ENCODE peak calls at places on chromosomes 1 and 21, in eight cellular contexts. Q, P, E, X, Y, N, O and W are unnamed samples.
A peak's percentile ranks its signal among the peaks of the same experiment; 100 is the strongest.

GRCh38 chr1:2878591-2878990 is 77.1 kb upstream of the TTC34 start:
- DNase-seq in Q (no peak), P (no peak), E (no peak), X (no peak), Y (no peak), N (no peak), O (no peak), W (no peak)

GRCh38 chr1:59292557-59292956 is 4.3 kb upstream of the FGGY start:
- DNase-seq in Q (peak; percentile 57), P (no peak), E (peak; percentile 39), X (no peak), Y (peak; percentile 28), N (peak; percentile 71), O (peak; percentile 94), W (peak; percentile 79)

GRCh38 chr21:27631471-27631870 is 664.6 kb upstream of the ADAMTS5 start:
- DNase-seq in Q (no peak), P (no peak), E (no peak), X (no peak), Y (no peak), N (no peak), O (peak; percentile 26), W (no peak)

GRCh38 chr21:19507682-19508260 is 1104.2 kb upstream of the TMPRSS15 start:
- DNase-seq in Q (no peak), P (no peak), E (no peak), X (peak; percentile 53), Y (no peak), N (peak; percentile 1), O (peak; percentile 2), W (no peak)

GRCh38 chr1:23193391-23194118 is 23.7 kb downstream of the HTR1D start:
- DNase-seq in Q (no peak), P (no peak), E (no peak), X (no peak), Y (no peak), N (no peak), O (no peak), W (no peak)

GRCh38 chr1:44030606-44031050 is 634 bp downstream of the SLC6A9 start:
- DNase-seq in Q (peak; percentile 40), P (no peak), E (peak; percentile 31), X (peak; percentile 90), Y (peak; percentile 53), N (peak; percentile 27), O (peak; percentile 48), W (peak; percentile 73)

GRCh38 chr1:83692524-83693336 is 306.2 kb downstream of the TTLL7 start:
- DNase-seq in Q (no peak), P (no peak), E (no peak), X (peak; percentile 94), Y (peak; percentile 25), N (no peak), O (peak; percentile 25), W (peak; percentile 71)

GRCh38 chr1:26287033-26287711 is 7.3 kb downstream of the SH3BGRL3 start:
- DNase-seq in Q (peak; percentile 69), P (no peak), E (peak; percentile 70), X (no peak), Y (no peak), N (peak; percentile 30), O (no peak), W (no peak)

GRCh38 chr1:54601730-54602129 is 21.6 kb downstream of the FAM151A start:
- DNase-seq in Q (no peak), P (no peak), E (no peak), X (no peak), Y (no peak), N (no peak), O (no peak), W (no peak)

GRCh38 chr1:245698860-245699259 is 544.1 kb downstream of the KIF26B start:
- DNase-seq in Q (no peak), P (no peak), E (no peak), X (no peak), Y (no peak), N (no peak), O (no peak), W (no peak)

DNA sequence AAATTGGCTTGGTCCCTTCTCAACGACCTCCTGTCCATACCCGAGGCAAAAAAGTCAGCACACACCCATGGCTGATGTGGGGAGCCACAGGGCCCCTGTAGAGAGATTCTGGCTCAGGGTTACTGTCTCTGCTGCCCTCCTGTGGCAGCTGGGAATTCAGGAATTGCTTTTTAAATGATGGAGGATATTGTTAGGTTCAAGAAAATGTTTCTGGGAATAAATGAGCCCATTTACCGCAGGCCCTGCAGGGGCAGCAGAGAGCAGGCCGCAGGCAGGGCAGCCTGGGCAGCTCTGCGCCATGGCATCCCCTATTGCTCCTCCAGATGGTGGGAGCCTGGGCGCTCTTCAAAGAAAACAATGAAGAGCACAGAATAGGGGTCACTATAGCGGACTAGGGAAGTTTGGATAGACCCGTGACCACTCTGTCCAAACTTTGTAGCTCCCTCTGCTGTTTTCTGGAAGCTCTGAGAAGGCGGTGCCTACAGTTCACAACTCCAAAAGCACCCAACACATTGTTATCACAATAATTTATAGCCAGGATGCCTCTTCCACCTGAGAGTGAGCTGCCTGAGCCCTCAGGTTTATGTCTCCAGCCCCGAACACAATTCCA is 201.1 kb downstream of the BACH1 start:
- DNase-seq in Q (no peak), P (no peak), E (no peak), X (peak; percentile 88), Y (peak; percentile 57), N (peak; percentile 55), O (peak; percentile 29), W (peak; percentile 46)
- TF ChIP-seq CTCF in Q (no peak), P (no peak), E (no peak), X (peak; percentile 86), Y (peak; percentile 64), N (peak; percentile 67), O (peak; percentile 71), W (peak; percentile 51)

DNA sequence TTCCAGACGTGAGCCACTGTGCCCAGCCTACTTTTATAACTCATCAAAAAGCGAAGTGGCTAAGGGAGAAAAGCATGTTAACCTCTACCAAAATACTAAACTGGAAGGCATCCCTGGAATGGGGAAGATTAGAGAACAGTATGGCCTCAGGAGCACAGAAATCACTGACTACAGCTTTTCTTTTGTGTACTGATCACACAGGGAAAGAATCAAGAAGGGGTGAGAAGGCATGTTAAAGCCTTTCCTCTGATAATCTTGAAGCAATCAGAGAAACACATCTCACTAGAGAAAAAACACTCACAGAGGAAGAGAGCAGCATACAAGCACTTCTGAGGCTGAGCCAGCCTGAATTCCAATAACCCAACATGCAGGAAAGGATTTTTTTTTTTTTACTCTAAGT is 10.7 kb downstream of the PCAT6 start:
- DNase-seq in Q (no peak), P (no peak), E (no peak), X (no peak), Y (peak; percentile 81), N (no peak), O (peak; percentile 51), W (peak; percentile 61)
- H3K4me3 ChIP-seq in Q (no peak overlapping the region), P (no peak overlapping the region), E (no peak overlapping the region), X (no peak overlapping the region), Y (no peak overlapping the region), N (no peak overlapping the region), O (no peak overlapping the region), W (no peak overlapping the region)

GRCh38 chr1:115134850-115135484 is 45.7 kb upstream of the TSPAN2 start:
- DNase-seq in Q (no peak), P (no peak), E (no peak), X (no peak), Y (peak; percentile 94), N (peak; percentile 71), O (peak; percentile 76), W (peak; percentile 67)
- TF ChIP-seq CTCF in Q (no peak), P (no peak), E (peak; percentile 4), X (peak; percentile 23), Y (no peak), N (peak; percentile 8), O (peak; percentile 21), W (no peak)

GRCh38 chr1:65266501-65266900 is 42.8 kb upstream of the DNAJC6 start:
- DNase-seq in Q (no peak), P (peak; percentile 37), E (no peak), X (no peak), Y (no peak), N (no peak), O (no peak), W (no peak)
- H3K4me3 ChIP-seq in Q (no peak overlapping the region), P (peak overlapping the region; percentile 62), E (peak overlapping the region; percentile 59), X (peak overlapping the region; percentile 79), Y (no peak overlapping the region), N (no peak overlapping the region), O (no peak overlapping the region), W (no peak overlapping the region)

GRCh38 chr21:10511116-10511515 is 10.3 kb upstream of the TPTE start:
- DNase-seq in Q (no peak), P (no peak), E (no peak), X (no peak), Y (no peak), N (no peak), O (no peak), W (no peak)
- TF ChIP-seq CTCF in Q (no peak), P (no peak), E (no peak), X (no peak), Y (no peak), N (no peak), O (no peak), W (no peak)

DNA sequence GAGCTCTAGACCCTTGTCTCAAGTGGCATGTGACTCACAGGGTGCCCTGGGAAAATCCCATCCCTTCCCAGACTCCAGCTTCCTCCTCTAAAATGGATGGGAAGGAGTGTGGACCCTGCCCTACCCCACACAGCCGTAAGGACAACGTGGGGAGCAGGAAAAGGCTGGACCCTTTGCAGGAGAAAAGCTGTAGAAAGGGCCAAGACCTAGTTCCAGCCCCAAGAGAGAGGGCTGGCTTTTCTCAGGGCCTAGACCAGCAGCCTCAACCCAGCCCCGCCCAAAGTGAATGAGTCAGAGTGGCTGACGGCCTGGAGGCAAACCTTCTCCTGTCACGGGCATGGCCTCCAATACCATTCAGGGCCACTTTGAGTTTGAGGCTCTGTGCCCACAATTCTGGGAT is 1.1 kb downstream of the LAMB3 start:
- DNase-seq in Q (peak; percentile 84), P (peak; percentile 94), E (peak; percentile 77), X (peak; percentile 72), Y (peak; percentile 86), N (peak; percentile 82), O (peak; percentile 75), W (peak; percentile 74)
- H3K4me3 ChIP-seq in Q (no peak overlapping the region), P (no peak overlapping the region), E (no peak overlapping the region), X (no peak overlapping the region), Y (peak overlapping the region; percentile 88), N (no peak overlapping the region), O (no peak overlapping the region), W (no peak overlapping the region)

DNA sequence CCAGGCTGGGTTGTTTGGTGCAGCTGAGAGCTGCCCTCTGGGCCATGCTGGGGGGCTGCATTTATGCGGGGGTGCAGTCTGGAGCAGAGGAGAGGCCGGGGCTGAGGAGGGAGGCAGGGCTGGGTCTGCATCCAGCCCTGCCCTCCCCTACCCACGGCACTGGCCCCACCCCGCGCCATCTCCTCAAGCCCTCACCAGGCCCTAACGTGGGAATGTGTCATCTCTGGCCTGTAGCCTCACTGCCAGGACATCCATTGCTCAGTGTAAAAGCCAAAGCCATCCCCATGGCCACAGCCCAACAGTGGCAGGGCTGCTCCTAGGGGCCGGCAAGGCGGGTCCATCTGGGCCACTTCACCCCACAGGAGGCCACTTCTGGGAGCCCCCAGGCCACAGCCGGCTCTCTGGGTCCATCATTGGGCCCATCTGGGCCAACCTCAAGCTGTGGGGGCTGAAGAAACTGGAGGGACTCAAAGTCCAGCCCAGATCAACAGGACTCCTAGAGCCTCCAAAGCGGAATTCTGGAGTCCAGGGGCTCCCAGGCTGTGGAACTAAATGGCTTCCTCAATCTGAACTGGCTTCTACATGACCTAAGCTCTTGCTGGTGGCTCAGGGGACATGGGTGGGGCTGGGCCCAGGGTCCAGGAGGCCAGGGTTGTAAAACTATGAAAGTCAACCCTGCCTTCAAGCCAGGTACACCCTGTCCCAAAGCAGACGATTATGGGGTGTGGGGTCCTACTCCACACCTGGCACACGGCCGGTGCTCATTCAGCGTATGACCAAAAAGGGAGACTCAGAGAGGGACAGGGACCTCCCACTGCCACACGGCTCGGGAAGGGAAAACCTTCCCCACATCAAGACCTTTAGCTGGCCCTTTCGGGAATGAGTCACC is 32.6 kb downstream of the RUNX3 start:
- DNase-seq in Q (no peak), P (no peak), E (no peak), X (no peak), Y (no peak), N (no peak), O (no peak), W (no peak)
- TF ChIP-seq CTCF in Q (no peak), P (no peak), E (no peak), X (no peak), Y (no peak), N (no peak), O (no peak), W (no peak)